ENCODE peak calls at places on chromosomes 6 and 20, in seven cellular contexts. W is B cell, T is testis, Q is neural crest cell, C is kidney, Y is dorsolateral prefrontal cortex, R is fibroblast of pulmonary artery. X is an unnamed sample.

GRCh38 chr6:148667395-148667794 is 79.4 kb upstream of the UST start:
- DNase-seq in Y (no peak), W (no peak), C (no peak), R (no peak), Q (no peak), T (no peak), X (no peak)

GRCh38 chr20:50491926-50492634 is 18.1 kb upstream of the PTPN1 start:
- DNase-seq in Y (no peak), W (no peak), T (no peak), R (peak; percentile 60), C (no peak), Q (no peak), X (no peak)

GRCh38 chr20:23691675-23692074 is 2.8 kb upstream of the CST4 start:
- DNase-seq in C (no peak), W (no peak), Y (no peak), T (no peak), R (no peak), Q (no peak), X (no peak)

GRCh38 chr20:43830883-43831282 is 83.8 kb upstream of the TOX2 start:
- DNase-seq in C (no peak), R (no peak), Q (no peak), T (no peak), W (no peak), Y (no peak), X (no peak)

GRCh38 chr6:4848382-4849068 is 72.3 kb downstream of the CDYL start:
- DNase-seq in R (peak; percentile 11), Y (no peak), C (no peak), W (no peak), T (no peak), Q (no peak), X (no peak)

GRCh38 chr20:33474097-33474846 is 15.6 kb upstream of the CBFA2T2 start:
- DNase-seq in Y (no peak), Q (no peak), R (no peak), W (no peak), C (peak; percentile 4), T (no peak), X (no peak)

GRCh38 chr6:157832250-157832967 is 9.4 kb downstream of the SNX9 start:
- DNase-seq in Y (no peak), C (no peak), Q (no peak), W (no peak), T (no peak), R (peak; percentile 43), X (no peak)

GRCh38 chr6:115982453-115982852 is 78.2 kb downstream of the FRK start:
- DNase-seq in T (no peak), R (no peak), W (no peak), Q (no peak), C (no peak), Y (no peak), X (no peak)

GRCh38 chr6:100468966-100469859 is 4.5 kb upstream of the SIM1 start:
- DNase-seq in Y (no peak), R (no peak), Q (no peak), W (no peak), T (no peak), C (peak; percentile 73), X (no peak)

GRCh38 chr20:58712823-58713731 is 20.5 kb downstream of the NPEPL1 start:
- DNase-seq in R (no peak), W (no peak), T (peak; percentile 11), C (peak; percentile 56), Q (no peak), Y (peak; percentile 14), X (no peak)

GRCh38 chr6:78942451-78942850 is 75.1 kb downstream of the IRAK1BP1 start:
- DNase-seq in Y (no peak), W (no peak), Q (no peak), C (no peak), T (no peak), R (peak; percentile 37), X (no peak)

GRCh38 chr6:53474010-53474409 is 70.9 kb downstream of the GCLC start:
- DNase-seq in W (no peak), C (no peak), T (no peak), R (no peak), Q (no peak), Y (no peak), X (no peak)

GRCh38 chr6:132812255-132812732 is 2.1 kb upstream of the RPS12 start:
- DNase-seq in W (no peak), C (no peak), Y (no peak), T (peak; percentile 33), Q (no peak), R (peak; percentile 52), X (no peak)

GRCh38 chr6:6690144-6690483 is 101.6 kb downstream of the LY86 start:
- DNase-seq in R (no peak), Y (no peak), C (no peak), T (no peak), W (no peak), Q (no peak), X (no peak)

GRCh38 chr6:152750694-152751093 is at the start of gene VIP:
- DNase-seq in C (no peak), R (peak; percentile 66), T (no peak), W (no peak), Q (peak; percentile 9), Y (no peak), X (no peak)

GRCh38 chr6:14711704-14712397 is 534.0 kb upstream of the JARID2 start:
- DNase-seq in Y (no peak), Q (no peak), R (no peak), W (no peak), T (no peak), C (no peak), X (no peak)

GRCh38 chr6:90759662-90760061 is 172.8 kb upstream of the MAP3K7 start:
- DNase-seq in R (no peak), T (no peak), Q (no peak), W (no peak), C (no peak), Y (no peak), X (no peak)

GRCh38 chr6:136609878-136610706 is 59.9 kb upstream of the MAP7 start:
- DNase-seq in Q (no peak), T (no peak), W (no peak), C (no peak), Y (no peak), R (peak; percentile 99), X (no peak)

GRCh38 chr6:43669922-43670622 is 17.5 kb downstream of the MRPS18A start:
- DNase-seq in W (no peak), C (no peak), R (peak; percentile 35), Q (no peak), T (no peak), Y (no peak), X (peak; percentile 55)

GRCh38 chr20:37419774-37420542 is 74.0 kb downstream of the SRC start:
- DNase-seq in T (no peak), Y (no peak), W (no peak), Q (no peak), C (no peak), R (no peak), X (no peak)

GRCh38 chr20:14764511-14765369 is 427.3 kb upstream of the FLRT3 start:
- DNase-seq in T (no peak), R (no peak), Q (no peak), W (no peak), Y (no peak), C (no peak), X (no peak)

GRCh38 chr6:137625808-137626207 is 131.6 kb upstream of the OLIG3 start:
- DNase-seq in T (no peak), R (no peak), C (no peak), W (no peak), Y (no peak), Q (no peak), X (no peak)

GRCh38 chr6:18388252-18388651 is 1.1 kb downstream of the RNF144B start:
- DNase-seq in T (no peak), R (no peak), Y (no peak), Q (no peak), W (no peak), C (no peak), X (no peak)

GRCh38 chr20:16362642-16363041 is 210.6 kb downstream of the KIF16B start:
- DNase-seq in C (no peak), T (no peak), W (no peak), Y (no peak), R (no peak), Q (no peak), X (no peak)

GRCh38 chr20:14407336-14407735 is 69.9 kb upstream of the FLRT3 start:
- DNase-seq in C (no peak), W (no peak), R (no peak), T (no peak), Q (no peak), Y (no peak), X (no peak)

GRCh38 chr20:54156522-54156921 is 17.3 kb downstream of the CYP24A1 start:
- DNase-seq in Y (no peak), Q (no peak), R (no peak), T (no peak), W (no peak), C (no peak), X (no peak)

GRCh38 chr6:77334093-77334492 is 129.2 kb downstream of the HTR1B start:
- DNase-seq in Y (no peak), T (no peak), R (no peak), W (no peak), Q (no peak), C (no peak), X (no peak)

GRCh38 chr6:150881911-150882481 is 16.5 kb downstream of the MTHFD1L start:
- DNase-seq in C (peak; percentile 81), W (no peak), T (peak; percentile 84), R (peak; percentile 100), Y (no peak), Q (peak; percentile 34), X (no peak)

GRCh38 chr6:41536884-41537347 is 9.3 kb upstream of the FOXP4 start:
- DNase-seq in Y (no peak), Q (no peak), W (no peak), R (peak; percentile 42), C (peak; percentile 91), T (no peak), X (no peak)

GRCh38 chr6:5116243-5116991 is 31.3 kb downstream of the PPP1R3G start:
- DNase-seq in Q (no peak), T (no peak), C (no peak), R (no peak), W (no peak), Y (no peak), X (no peak)

GRCh38 chr20:40687384-40688128 is 1.5 kb downstream of the MAFB start:
- DNase-seq in C (peak; percentile 91), Y (no peak), Q (peak; percentile 48), T (peak; percentile 72), W (no peak), R (peak; percentile 22), X (no peak)
- TF ChIP-seq CTCF in C (no peak), Y (no peak), Q (no peak), T (no peak), W (no peak), R (no peak), X (no peak)

GRCh38 chr6:166308769-166309589 is 787 bp upstream of the PRR18 start:
- DNase-seq in W (no peak), T (no peak), Y (peak; percentile 67), Q (no peak), C (no peak), R (no peak), X (no peak)
- TF ChIP-seq CTCF in W (no peak), T (no peak), Y (no peak), Q (no peak), C (no peak), R (no peak), X (no peak)

GRCh38 chr6:81838724-81839425 is 86.4 kb upstream of the TENT5A start:
- DNase-seq in Y (no peak), Q (no peak), C (no peak), T (no peak), R (no peak), W (no peak), X (no peak)
- TF ChIP-seq CTCF in Y (no peak), Q (no peak), C (no peak), T (no peak), R (no peak), W (peak; percentile 27), X (no peak)

GRCh38 chr6:20251525-20251924 is 39.3 kb upstream of the MBOAT1 start:
- DNase-seq in Y (no peak), T (no peak), R (no peak), W (no peak), Q (no peak), C (no peak), X (no peak)
- TF ChIP-seq CTCF in Y (no peak), T (no peak), R (no peak), W (no peak), Q (no peak), C (no peak), X (no peak)

X was measured in GM10248.